ENCODE peak calls at places on chromosome 2, in ten cellular contexts. K, X, P, T, F, D, J, V, L and Q are unnamed samples. For H3K27me3 and H3K4me1, the result is how much of the 10 kb centered on the place peaks cover.

GRCh38 chr2:1132328-1132964 is 181.8 kb downstream of the SNTG2 start:
- DNase-seq in K (no peak), X (no peak), P (no peak), T (no peak), F (no peak), D (no peak), J (no peak), V (no peak), L (no peak), Q (no peak)

GRCh38 chr2:150327546-150328495 is 159.6 kb downstream of the RND3 start:
- DNase-seq in K (no peak), X (peak), P (no peak), T (no peak), F (no peak), D (no peak), J (peak), V (no peak), L (no peak), Q (no peak)

GRCh38 chr2:37507069-37507410 is 162.6 kb downstream of the QPCT start:
- DNase-seq in K (no peak), X (no peak), P (no peak), T (no peak), F (no peak), D (no peak), J (no peak), V (no peak), L (no peak), Q (no peak)

GRCh38 chr2:146094185-146094584 is 1574.3 kb upstream of the ZEB2 start:
- DNase-seq in K (no peak), X (no peak), P (no peak), T (no peak), F (no peak), D (no peak), J (no peak), V (no peak), L (no peak), Q (no peak)

GRCh38 chr2:218010116-218010837 is 7.5 kb upstream of the TNS1 start:
- DNase-seq in K (peak), X (peak), P (peak), T (no peak), F (peak), D (no peak), J (peak), V (peak), L (peak), Q (peak)

GRCh38 chr2:20414806-20415205 is 32.1 kb upstream of the RHOB start:
- DNase-seq in K (no peak), X (peak), P (no peak), T (no peak), F (no peak), D (no peak), J (no peak), V (no peak), L (no peak), Q (peak)

GRCh38 chr2:46471-47345 is at the start of gene FAM110C:
- DNase-seq in K (peak), X (peak), P (peak), T (no peak), F (peak), D (no peak), J (peak), V (peak), L (no peak), Q (no peak)

GRCh38 chr2:9336534-9337354 is 86.6 kb downstream of the ITGB1BP1 start:
- DNase-seq in K (no peak), X (no peak), P (peak), T (peak), F (peak), D (no peak), J (peak), V (no peak), L (no peak), Q (peak)

GRCh38 chr2:125312342-125312741 is 1287.3 kb downstream of the CNTNAP5 start:
- DNase-seq in K (peak), X (no peak), P (no peak), T (no peak), F (no peak), D (no peak), J (no peak), V (no peak), L (no peak), Q (peak)

GRCh38 chr2:229686122-229686919 is 28.0 kb downstream of the DNER start:
- DNase-seq in K (no peak), X (no peak), P (no peak), T (no peak), F (no peak), D (peak), J (no peak), V (no peak), L (no peak), Q (no peak)

GRCh38 chr2:223723954-223724411 is 113.4 kb downstream of the AP1S3 start:
- DNase-seq in K (no peak), X (peak), P (no peak), T (no peak), F (no peak), D (no peak), J (no peak), V (no peak), L (no peak), Q (no peak)

GRCh38 chr2:40416486-40416885 is 35.4 kb downstream of the SLC8A1 start:
- DNase-seq in K (no peak), X (no peak), P (no peak), T (no peak), F (no peak), D (no peak), J (no peak), V (no peak), L (no peak), Q (no peak)

GRCh38 chr2:11862049-11862448 is 115.6 kb downstream of the LPIN1 start:
- DNase-seq in K (peak), X (no peak), P (no peak), T (peak), F (no peak), D (no peak), J (no peak), V (no peak), L (no peak), Q (no peak)

GRCh38 chr2:160901631-160902030 is 258.6 kb upstream of the TANK start:
- DNase-seq in K (no peak), X (no peak), P (no peak), T (no peak), F (no peak), D (no peak), J (no peak), V (no peak), L (no peak), Q (peak)

GRCh38 chr2:96927420-96928171 is 57.7 kb upstream of the SEMA4C start:
- DNase-seq in K (no peak), X (no peak), P (peak), T (no peak), F (peak), D (no peak), J (peak), V (peak), L (peak), Q (peak)
- H3K27me3 ChIP-seq in K (under half), X (under half), P (under half), T (under half), F (under half), D (under half), J (under half), V (under half), L (under half), Q (under half)

DNA sequence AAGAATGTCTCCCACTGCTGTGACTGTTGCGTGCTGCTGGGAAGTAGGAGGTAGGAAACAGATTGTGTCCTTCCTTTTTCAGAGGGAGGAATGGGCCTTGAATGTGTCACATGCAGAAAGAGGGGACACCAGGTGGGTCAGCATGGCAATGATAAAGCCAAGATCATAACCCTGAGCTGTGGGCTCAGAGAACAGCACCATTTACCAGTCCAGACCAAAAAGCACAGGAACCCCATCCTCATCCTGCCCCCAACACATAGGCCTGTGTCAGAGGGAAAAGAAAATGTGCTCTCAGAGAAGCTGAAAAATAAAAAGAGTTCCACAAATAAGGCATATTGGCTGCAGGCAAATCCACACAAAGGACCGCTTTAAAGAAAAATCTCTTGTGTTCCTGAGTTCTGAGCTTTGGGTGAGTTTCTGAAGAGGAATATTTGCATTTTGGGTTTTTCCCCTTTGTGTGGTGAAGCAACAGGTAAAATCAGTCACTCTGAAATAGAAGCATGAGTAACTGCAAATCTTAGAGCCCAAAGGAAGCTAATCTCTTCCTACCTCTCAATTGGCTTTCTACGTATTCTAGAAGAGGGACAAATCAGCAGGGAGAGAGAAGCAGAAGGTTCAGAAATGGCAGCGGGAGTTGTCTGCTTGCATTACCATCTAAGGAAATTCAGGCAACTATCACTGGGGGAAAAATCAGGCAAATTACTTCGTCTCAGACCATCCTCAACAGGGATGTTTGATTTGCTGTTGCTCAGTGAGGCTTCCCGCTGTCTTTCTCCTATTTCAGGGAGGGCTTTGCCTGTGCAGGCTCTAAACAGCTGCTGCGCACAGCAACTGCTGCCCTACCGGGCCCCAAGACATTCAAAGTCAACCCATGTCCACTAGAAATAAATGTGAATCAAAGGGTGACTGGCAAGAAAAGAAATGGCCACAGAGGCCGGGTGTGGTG is 106.8 kb downstream of the BCL11A start:
- DNase-seq in K (no peak), X (no peak), P (no peak), T (no peak), F (no peak), D (no peak), J (no peak), V (no peak), L (no peak), Q (no peak)
- H3K4me1 ChIP-seq in K (under half), X (under half), P (under half), T (under half), F (under half), D (under half), J (under half), V (under half), L (under half), Q (under half)

GRCh38 chr2:157052685-157053224 is 204.8 kb upstream of the GALNT5 start:
- DNase-seq in K (no peak), X (no peak), P (no peak), T (no peak), F (no peak), D (no peak), J (no peak), V (no peak), L (no peak), Q (no peak)
- H3K27me3 ChIP-seq in K (under half), X (under half), P (under half), T (under half), F (under half), D (under half), J (under half), V (under half), L (under half), Q (under half)

GRCh38 chr2:45178854-45179253 is 169.6 kb upstream of the SIX2 start:
- DNase-seq in K (no peak), X (no peak), P (no peak), T (no peak), F (no peak), D (no peak), J (no peak), V (no peak), L (no peak), Q (no peak)

GRCh38 chr2:45184606-45185005 is 175.4 kb upstream of the SIX2 start:
- DNase-seq in K (no peak), X (no peak), P (no peak), T (no peak), F (no peak), D (no peak), J (no peak), V (no peak), L (no peak), Q (no peak)

GRCh38 chr2:45180784-45181183 is 171.5 kb upstream of the SIX2 start:
- DNase-seq in K (no peak), X (no peak), P (no peak), T (no peak), F (no peak), D (no peak), J (no peak), V (no peak), L (no peak), Q (no peak)

GRCh38 chr2:45180033-45180746 is 170.9 kb upstream of the SIX2 start:
- DNase-seq in K (no peak), X (no peak), P (no peak), T (peak), F (no peak), D (no peak), J (no peak), V (no peak), L (no peak), Q (no peak)

DNA sequence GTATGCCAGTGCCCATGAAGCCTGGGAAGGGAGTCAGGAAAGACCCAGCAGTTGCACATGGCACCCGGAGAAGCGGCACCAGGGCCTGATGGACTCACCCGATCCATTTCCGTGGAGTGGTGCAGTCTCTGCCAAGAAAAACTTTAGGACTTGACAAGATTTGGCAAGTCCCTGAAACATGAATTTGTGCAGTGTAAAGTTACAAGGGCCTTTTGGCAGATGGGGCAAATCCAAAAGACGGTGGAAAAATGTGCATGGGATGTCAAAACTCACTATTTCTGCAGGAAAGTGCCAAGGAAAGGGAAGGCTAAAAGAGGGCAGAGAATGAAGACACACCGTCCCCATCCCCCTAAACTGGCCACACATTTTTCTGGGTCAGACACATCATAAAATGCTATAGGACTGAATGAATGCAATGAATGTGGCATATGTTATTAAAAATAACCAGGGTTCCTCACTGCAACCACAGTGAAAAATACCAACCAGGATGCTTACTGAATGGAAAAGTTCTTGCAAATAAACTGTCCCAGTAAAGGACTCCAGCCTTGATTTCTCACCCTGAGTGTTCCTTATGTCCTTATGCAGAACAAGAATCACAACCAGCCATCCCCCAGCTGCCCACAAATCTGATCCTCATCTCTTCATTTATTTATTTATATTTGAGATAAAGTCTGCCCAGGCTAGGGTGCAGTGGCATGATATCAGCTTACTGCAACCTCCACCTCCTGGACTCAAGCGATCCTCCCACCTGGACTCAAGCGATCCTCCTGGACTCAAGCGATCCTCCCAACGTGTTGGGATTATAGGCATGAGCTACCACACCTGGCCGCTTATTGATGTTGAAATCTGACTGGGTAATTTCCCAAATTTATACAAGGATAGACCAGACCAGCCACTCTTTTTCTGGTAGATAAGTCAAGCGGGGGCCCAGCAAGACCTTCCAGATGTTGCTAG is 173.7 kb upstream of the SIX2 start:
- DNase-seq in K (no peak), X (no peak), P (no peak), T (no peak), F (no peak), D (no peak), J (no peak), V (no peak), L (no peak), Q (no peak)
- H3K4me1 ChIP-seq in K (under half), X (under half), P (under half), T (under half), F (under half), D (under half), J (under half), V (under half), L (under half), Q (under half)

GRCh38 chr2:110980613-110981062 is 140.1 kb upstream of the BCL2L11 start:
- DNase-seq in K (no peak), X (peak), P (no peak), T (peak), F (no peak), D (peak), J (no peak), V (no peak), L (no peak), Q (no peak)
- H3K27me3 ChIP-seq in K (under half), X (under half), P (under half), T (under half), F (under half), D (under half), J (under half), V (under half), L (under half), Q (under half)

DNA sequence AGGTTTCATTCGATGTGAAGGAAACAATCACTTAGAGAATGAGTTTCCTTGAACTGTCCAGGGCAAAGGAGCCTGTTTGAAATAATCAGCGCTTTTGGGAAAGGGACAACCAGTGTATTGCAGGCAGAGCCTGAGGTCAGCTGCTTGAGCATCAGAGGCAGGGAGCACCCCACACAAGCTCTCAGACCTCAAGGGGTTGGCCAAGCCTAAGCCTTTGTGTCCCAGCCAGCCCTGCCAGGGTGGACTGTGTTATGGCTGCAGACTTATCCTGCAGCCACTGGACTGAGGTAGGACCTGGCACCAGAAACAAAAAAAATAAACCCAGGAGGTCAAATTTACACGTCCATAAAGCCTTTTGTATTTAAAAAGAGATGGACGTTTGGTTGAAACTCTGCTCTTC is 228.3 kb downstream of the SEPTIN10 start:
- DNase-seq in K (peak), X (no peak), P (no peak), T (no peak), F (no peak), D (no peak), J (no peak), V (peak), L (peak), Q (peak)
- H3K4me1 ChIP-seq in K (under half), X (under half), P (under half), T (under half), F (under half), D (under half), J (under half), V (under half), L (under half), Q (under half)